ENCODE peak calls at places on chromosomes 7 and 10, in six cellular contexts. A is HepG2, K is GM12878, E is HL-60, F is H1, U is K562. J is an unnamed sample.

GRCh38 chr7:148262721-148263229 is 327.8 kb upstream of the C7orf33 start:
- DNase-seq in A (peak; percentile 17), K (no peak), E (peak; percentile 25), F (peak; percentile 98), U (peak; percentile 78), J (peak; percentile 84)

GRCh38 chr10:71092812-71093391 is 119.5 kb upstream of the UNC5B start:
- DNase-seq in A (no peak), K (no peak), E (no peak), F (peak; percentile 41), U (no peak), J (no peak)

GRCh38 chr7:28811990-28812389 is 146.1 kb downstream of the TRIL start:
- DNase-seq in A (no peak), K (no peak), E (no peak), F (no peak), U (no peak), J (no peak)

GRCh38 chr7:73577627-73578341 is 595 bp downstream of the TBL2 start:
- DNase-seq in A (peak; percentile 30), K (no peak), E (no peak), F (no peak), U (peak; percentile 64), J (no peak)

GRCh38 chr10:103757531-103758293 is 97.7 kb downstream of the SH3PXD2A start:
- DNase-seq in A (no peak), K (no peak), E (peak; percentile 91), F (no peak), U (peak; percentile 14), J (no peak)

GRCh38 chr10:43282881-43283280 is 16.0 kb upstream of the RASGEF1A start:
- DNase-seq in A (no peak), K (no peak), E (no peak), F (peak; percentile 91), U (peak; percentile 24), J (no peak)

GRCh38 chr10:99527526-99528255 is 5.1 kb upstream of the NKX2-3 start:
- DNase-seq in A (no peak), K (no peak), E (no peak), F (peak; percentile 71), U (no peak), J (peak; percentile 39)

GRCh38 chr10:70306168-70306705 is 22.4 kb upstream of the NPFFR1 start:
- DNase-seq in A (no peak), K (no peak), E (no peak), F (no peak), U (no peak), J (no peak)

GRCh38 chr10:44571701-44572100 is 186.8 kb upstream of the CXCL12 start:
- DNase-seq in A (no peak), K (no peak), E (no peak), F (no peak), U (no peak), J (no peak)

GRCh38 chr10:59674211-59674836 is 35.3 kb downstream of the SLC16A9 start:
- DNase-seq in A (no peak), K (no peak), E (no peak), F (no peak), U (peak; percentile 37), J (no peak)

GRCh38 chr10:4195214-4195613 is 410.2 kb upstream of the KLF6 start:
- DNase-seq in A (no peak), K (no peak), E (no peak), F (no peak), U (peak; percentile 7), J (no peak)

GRCh38 chr7:48366096-48366495 is 194.8 kb downstream of the ABCA13 start:
- DNase-seq in A (no peak), K (no peak), E (no peak), F (no peak), U (no peak), J (no peak)

GRCh38 chr10:14200645-14201534 is 129.8 kb downstream of the FRMD4A start:
- DNase-seq in A (no peak), K (no peak), E (no peak), F (peak; percentile 92), U (peak; percentile 36), J (peak; percentile 26)

GRCh38 chr10:28595618-28596017 is 62.7 kb downstream of the WAC start:
- DNase-seq in A (no peak), K (no peak), E (no peak), F (no peak), U (no peak), J (no peak)

GRCh38 chr7:80273327-80273726 is 138.7 kb downstream of the GNAI1 start:
- DNase-seq in A (no peak), K (no peak), E (no peak), F (no peak), U (no peak), J (no peak)

GRCh38 chr7:47375121-47375551 is 206.8 kb downstream of the TNS3 start:
- DNase-seq in A (no peak), K (no peak), E (no peak), F (no peak), U (no peak), J (no peak)

GRCh38 chr7:35505031-35505430 is 189.9 kb downstream of the HERPUD2 start:
- DNase-seq in A (peak; percentile 9), K (no peak), E (no peak), F (no peak), U (no peak), J (no peak)

GRCh38 chr10:86366033-86366901 is at the start of gene GRID1:
- DNase-seq in A (no peak), K (no peak), E (no peak), F (peak; percentile 80), U (no peak), J (peak; percentile 98)

GRCh38 chr10:4771554-4772201 is 54.3 kb upstream of the AKR1E2 start:
- DNase-seq in A (peak; percentile 13), K (no peak), E (no peak), F (no peak), U (no peak), J (no peak)

GRCh38 chr10:69549959-69550358 is 23.3 kb downstream of the NEUROG3 start:
- DNase-seq in A (no peak), K (no peak), E (no peak), F (no peak), U (no peak), J (no peak)

GRCh38 chr7:154338709-154339108 is 286.5 kb downstream of the DPP6 start:
- DNase-seq in A (no peak), K (no peak), E (no peak), F (no peak), U (no peak), J (no peak)

GRCh38 chr7:157568071-157568784 is 231.4 kb downstream of the DNAJB6 start:
- DNase-seq in A (no peak), K (no peak), E (no peak), F (no peak), U (no peak), J (no peak)

GRCh38 chr7:64886956-64887545 is 16.0 kb upstream of the ZNF273 start:
- DNase-seq in A (no peak), K (no peak), E (no peak), F (no peak), U (no peak), J (peak; percentile 10)

GRCh38 chr7:30433082-30433481 is 45.5 kb downstream of the NOD1 start:
- DNase-seq in A (no peak), K (no peak), E (peak; percentile 48), F (no peak), U (no peak), J (no peak)

GRCh38 chr10:72276013-72276387 is 2.3 kb downstream of the DDIT4 start:
- DNase-seq in A (no peak), K (no peak), E (no peak), F (no peak), U (peak; percentile 40), J (no peak)

GRCh38 chr7:1920266-1920681 is 250.2 kb downstream of the ELFN1 start:
- DNase-seq in A (no peak), K (no peak), E (peak; percentile 37), F (no peak), U (no peak), J (no peak)

GRCh38 chr10:103814104-103814503 is 41.3 kb downstream of the SH3PXD2A start:
- DNase-seq in A (no peak), K (no peak), E (no peak), F (no peak), U (no peak), J (no peak)

GRCh38 chr10:132054564-132054963 is 11.2 kb upstream of the JAKMIP3 start:
- DNase-seq in A (no peak), K (no peak), E (no peak), F (peak; percentile 80), U (no peak), J (no peak)

GRCh38 chr7:1854521-1855395 is 184.7 kb downstream of the ELFN1 start:
- DNase-seq in A (no peak), K (no peak), E (no peak), F (peak; percentile 46), U (peak; percentile 95), J (no peak)

DNA sequence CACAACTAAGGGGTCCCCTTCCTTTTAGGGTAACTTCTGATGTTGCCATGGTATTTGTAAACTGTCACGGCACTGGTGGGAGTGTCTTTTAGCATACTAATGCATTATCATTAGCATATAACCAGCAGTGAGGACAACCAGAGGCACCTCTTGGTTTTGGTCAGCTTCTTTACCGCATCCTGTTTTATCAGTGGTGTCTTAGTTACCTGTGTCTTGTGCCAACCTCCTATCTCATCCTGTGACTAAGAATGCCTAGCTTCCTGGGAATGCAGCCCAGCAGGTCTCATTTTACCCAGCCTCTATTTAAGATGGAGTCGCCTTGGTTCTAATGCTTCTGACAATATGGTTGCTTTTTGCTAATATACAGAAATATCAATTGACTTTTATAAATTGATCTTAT is 54.9 kb downstream of the AHCYL2 start:
- DNase-seq in A (no peak), K (no peak), E (no peak), F (no peak), U (no peak), J (no peak)
- TF ChIP-seq GABPA in A (no peak), K (no peak), E (no peak), F (no peak), U (no peak), J (no peak)

GRCh38 chr7:16223963-16224707 is 197.2 kb downstream of the CRPPA start:
- DNase-seq in A (no peak), K (no peak), E (no peak), F (no peak), U (no peak), J (no peak)
- TF ChIP-seq GABPA in A (no peak), K (no peak), E (no peak), F (no peak), U (no peak), J (no peak)

DNA sequence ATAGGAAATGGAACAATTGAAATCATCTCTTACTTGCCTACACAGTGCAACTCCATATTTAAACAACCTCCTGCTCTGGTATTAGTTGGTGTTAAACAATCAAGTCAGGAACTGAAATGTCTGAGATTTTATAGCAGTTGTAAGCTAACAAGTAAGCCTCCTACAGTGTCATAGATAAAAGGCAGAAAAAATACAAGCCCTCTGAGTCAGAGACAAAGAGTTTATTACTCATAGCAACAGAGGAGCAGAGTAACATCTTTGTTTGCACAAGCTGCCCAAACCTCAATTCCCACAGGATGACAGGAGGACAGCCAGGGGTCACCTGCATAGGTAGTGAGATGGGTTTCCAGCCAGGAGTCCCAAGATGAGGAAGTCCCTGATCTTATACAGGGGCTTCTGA is 280.3 kb upstream of the HGF start:
- DNase-seq in A (peak; percentile 3), K (no peak), E (no peak), F (no peak), U (no peak), J (no peak)
- TF ChIP-seq GABPA in A (no peak), K (no peak), E (no peak), F (no peak), U (no peak), J (no peak)

DNA sequence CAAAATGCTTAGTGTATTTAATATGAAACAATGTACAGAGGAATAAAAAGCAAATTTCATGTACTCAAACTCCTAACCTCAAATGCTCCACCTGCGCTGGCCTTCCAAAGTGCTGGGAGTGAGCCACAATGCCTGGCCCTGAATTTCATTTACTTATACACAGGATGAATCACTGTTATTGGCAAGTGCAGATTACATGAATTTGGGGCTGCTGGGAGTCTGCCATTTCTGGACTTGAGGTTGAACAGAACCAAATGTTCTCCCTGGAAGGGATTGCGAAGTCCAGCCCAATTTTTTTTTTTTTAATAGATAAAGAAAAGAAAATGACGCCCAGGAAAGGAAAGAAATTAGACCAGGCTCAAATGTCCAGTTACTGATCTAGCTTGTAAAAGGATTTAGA is 6.8 kb upstream of the CSTF2T start:
- DNase-seq in A (no peak), K (no peak), E (no peak), F (no peak), U (no peak), J (no peak)
- TF ChIP-seq GABPA in A (no peak), K (no peak), E (no peak), F (no peak), U (no peak), J (no peak)